ENCODE peak calls at places on chromosome 13, in nine cellular contexts. H is lower lobe of right lung; A is fibroblast of mammary gland; Y is NCI-H82; V is HEK293T; U is neuronal stem cell; G is thoracic aorta; D is lower leg skin; F is effector CD4-positive, alpha-beta T cell. J is an unnamed sample.

GRCh38 chr13:108213946-108214345 is 1.4 kb downstream of the LIG4 start:
- DNase-seq in H (no peak), A (peak; percentile 32), Y (no peak), V (no peak), U (no peak), G (no peak), D (no peak), F (no peak), J (no peak)

GRCh38 chr13:20331949-20332348 is 99.8 kb upstream of the GJB6 start:
- DNase-seq in H (no peak), A (no peak), Y (no peak), V (no peak), U (no peak), G (no peak), D (no peak), F (no peak), J (no peak)

GRCh38 chr13:43783820-43784219 is 3.0 kb downstream of the ENOX1 start:
- DNase-seq in H (no peak), A (peak; percentile 75), Y (peak; percentile 96), V (no peak), U (no peak), G (no peak), D (no peak), F (no peak), J (no peak)

GRCh38 chr13:40781717-40782116 is 7.7 kb upstream of the SLC25A15 start:
- DNase-seq in H (no peak), A (no peak), Y (peak; percentile 48), V (no peak), U (no peak), G (no peak), D (no peak), F (no peak), J (no peak)

GRCh38 chr13:46489586-46490023 is 63.4 kb upstream of the LRCH1 start:
- DNase-seq in H (no peak), A (peak; percentile 98), Y (no peak), V (no peak), U (no peak), G (peak; percentile 62), D (peak; percentile 70), F (no peak), J (no peak)

GRCh38 chr13:113848431-113849260 is 15.2 kb downstream of the GAS6 start:
- DNase-seq in H (no peak), A (no peak), Y (no peak), V (no peak), U (no peak), G (no peak), D (no peak), F (no peak), J (peak; percentile 55)

GRCh38 chr13:45481688-45482087 is 16.9 kb downstream of the COG3 start:
- DNase-seq in H (no peak), A (no peak), Y (peak; percentile 18), V (no peak), U (no peak), G (no peak), D (no peak), F (no peak), J (no peak)

GRCh38 chr13:108895220-108895704 is 265.9 kb downstream of the MYO16 start:
- DNase-seq in H (no peak), A (peak; percentile 71), Y (peak; percentile 84), V (no peak), U (peak; percentile 6), G (no peak), D (no peak), F (no peak), J (no peak)

GRCh38 chr13:105502193-105502592 is 1033.3 kb downstream of the EFNB2 start:
- DNase-seq in H (no peak), A (no peak), Y (no peak), V (no peak), U (peak; percentile 6), G (no peak), D (no peak), F (no peak), J (no peak)

GRCh38 chr13:39347926-39348901 is 254.8 kb downstream of the LHFPL6 start:
- DNase-seq in H (no peak), A (no peak), Y (no peak), V (peak; percentile 37), U (no peak), G (no peak), D (no peak), F (no peak), J (no peak)

GRCh38 chr13:93922063-93922462 is 557.4 kb downstream of the DCT start:
- DNase-seq in H (no peak), A (no peak), Y (no peak), V (no peak), U (no peak), G (no peak), D (no peak), F (no peak), J (no peak)

GRCh38 chr13:21957833-21958232 is 287.0 kb downstream of the FGF9 start:
- DNase-seq in H (no peak), A (no peak), Y (no peak), V (no peak), U (no peak), G (no peak), D (no peak), F (no peak), J (no peak)

GRCh38 chr13:89930861-89931260 is 1416.6 kb upstream of the MIR17HG start:
- DNase-seq in H (no peak), A (no peak), Y (no peak), V (no peak), U (no peak), G (no peak), D (no peak), F (no peak), J (no peak)

GRCh38 chr13:34357435-34358232 is 539.7 kb downstream of the RFC3 start:
- DNase-seq in H (no peak), A (peak; percentile 73), Y (peak; percentile 35), V (no peak), U (no peak), G (no peak), D (no peak), F (no peak), J (no peak)

GRCh38 chr13:66219493-66219892 is 1010.6 kb downstream of the PCDH9 start:
- DNase-seq in H (no peak), A (no peak), Y (peak; percentile 17), V (no peak), U (peak; percentile 63), G (no peak), D (no peak), F (no peak), J (no peak)

GRCh38 chr13:52652980-52653303 is 306 bp downstream of the SUGT1 start:
- DNase-seq in H (no peak), A (no peak), Y (no peak), V (peak; percentile 26), U (no peak), G (peak; percentile 4), D (no peak), F (no peak), J (peak; percentile 83)

GRCh38 chr13:76222511-76222910 is 586.4 kb downstream of the LMO7 start:
- DNase-seq in H (no peak), A (no peak), Y (no peak), V (no peak), U (no peak), G (no peak), D (no peak), F (no peak), J (no peak)

GRCh38 chr13:101127741-101128353 is 288.5 kb downstream of the NALCN start:
- DNase-seq in H (no peak), A (peak; percentile 61), Y (peak; percentile 82), V (peak; percentile 23), U (peak; percentile 61), G (no peak), D (no peak), F (no peak), J (no peak)

GRCh38 chr13:112808377-112809140 is 118.7 kb downstream of the ATP11A start:
- DNase-seq in H (peak; percentile 34), A (no peak), Y (no peak), V (no peak), U (no peak), G (no peak), D (no peak), F (no peak), J (no peak)

GRCh38 chr13:111877906-111878305 is 189.0 kb upstream of the SOX1 start:
- DNase-seq in H (no peak), A (no peak), Y (no peak), V (no peak), U (no peak), G (no peak), D (no peak), F (no peak), J (no peak)

GRCh38 chr13:110012102-110012739 is 225.8 kb upstream of the IRS2 start:
- DNase-seq in H (no peak), A (peak; percentile 98), Y (no peak), V (no peak), U (no peak), G (no peak), D (no peak), F (no peak), J (no peak)

GRCh38 chr13:26895081-26895807 is 134.7 kb upstream of the GPR12 start:
- DNase-seq in H (no peak), A (no peak), Y (no peak), V (no peak), U (no peak), G (no peak), D (no peak), F (no peak), J (no peak)

GRCh38 chr13:77056382-77056781 is 29.4 kb upstream of the FBXL3 start:
- DNase-seq in H (no peak), A (no peak), Y (no peak), V (no peak), U (no peak), G (no peak), D (no peak), F (no peak), J (no peak)

GRCh38 chr13:59665736-59666135 is 498.0 kb downstream of the DIAPH3 start:
- DNase-seq in H (no peak), A (no peak), Y (no peak), V (no peak), U (no peak), G (no peak), D (no peak), F (no peak), J (no peak)